ENCODE peak calls at places on chromosomes 12 and 14, in four cellular contexts. A is K562, E is H1, H is HepG2. J is an unnamed sample.

GRCh38 chr12:124940393-124941169 is 26.1 kb upstream of the UBC start:
- DNase-seq in A (peak; percentile 84), E (peak; percentile 85), H (peak; percentile 84), J (peak; percentile 75)

GRCh38 chr14:96394047-96394815 is 2.3 kb downstream of the AK7 start:
- DNase-seq in H (no peak), A (no peak), E (no peak), J (no peak)

GRCh38 chr14:37202265-37202664 is 4.5 kb downstream of the MIPOL1 start:
- DNase-seq in E (no peak), A (no peak), H (no peak), J (no peak)

GRCh38 chr12:108399514-108399913 is 60.4 kb upstream of the CMKLR1 start:
- DNase-seq in E (no peak), A (no peak), H (no peak), J (no peak)

GRCh38 chr14:80678436-80678835 is 263.1 kb downstream of the CEP128 start:
- DNase-seq in E (peak; percentile 7), A (no peak), H (no peak), J (no peak)

GRCh38 chr14:103372552-103373304 is 12.5 kb upstream of the MARK3 start:
- DNase-seq in H (peak; percentile 48), E (no peak), A (peak; percentile 56), J (peak; percentile 78)

GRCh38 chr12:121467638-121468403 is 67.9 kb downstream of the RNF34 start:
- DNase-seq in E (no peak), H (no peak), A (no peak), J (peak; percentile 31)

GRCh38 chr14:74655597-74656389 is 43.8 kb upstream of the LTBP2 start:
- DNase-seq in E (no peak), H (no peak), A (no peak), J (no peak)

GRCh38 chr12:108907861-108908302 is 28.0 kb downstream of the DAO start:
- DNase-seq in H (peak; percentile 10), A (no peak), E (no peak), J (peak; percentile 68)

GRCh38 chr12:104840262-104840661 is 117.8 kb downstream of the SLC41A2 start:
- DNase-seq in A (no peak), E (no peak), H (no peak), J (no peak)

GRCh38 chr14:99946652-99947489 is 118.4 kb upstream of the EVL start:
- DNase-seq in E (no peak), A (peak; percentile 72), H (no peak), J (no peak)

GRCh38 chr14:50875359-50876090 is 3.7 kb downstream of the ABHD12B start:
- DNase-seq in A (no peak), H (peak; percentile 96), E (no peak), J (no peak)

GRCh38 chr14:102451064-102451352 is 58.6 kb downstream of the ANKRD9 start:
- DNase-seq in A (no peak), E (no peak), H (no peak), J (no peak)

GRCh38 chr14:76993743-76994142 is 34.8 kb downstream of the IRF2BPL start:
- DNase-seq in H (no peak), A (no peak), E (no peak), J (no peak)

GRCh38 chr12:64189530-64189929 is 32.6 kb downstream of the KICS2 start:
- DNase-seq in E (no peak), H (no peak), A (no peak), J (no peak)

GRCh38 chr12:132357623-132358186 is 28.3 kb upstream of the GALNT9 start:
- DNase-seq in H (no peak), E (no peak), A (no peak), J (no peak)

GRCh38 chr12:68042212-68042699 is 53.0 kb downstream of the IFNG-AS1 start:
- DNase-seq in E (no peak), H (peak; percentile 3), A (no peak), J (no peak)

GRCh38 chr12:27779837-27780611 is at the start of the genes KLHL42 and MANSC4:
- DNase-seq in H (peak; percentile 30), E (no peak), A (peak; percentile 71), J (peak; percentile 43)

GRCh38 chr14:102693006-102693755 is 84.1 kb upstream of the TRAF3 start:
- DNase-seq in A (no peak), E (no peak), H (peak; percentile 61), J (no peak)

GRCh38 chr14:78401866-78402265 is 231.7 kb downstream of the NRXN3 start:
- DNase-seq in E (no peak), H (no peak), A (no peak), J (no peak)

GRCh38 chr12:113500662-113501435 is 29.2 kb upstream of the LHX5 start:
- DNase-seq in E (no peak), A (no peak), H (no peak), J (no peak)

DNA sequence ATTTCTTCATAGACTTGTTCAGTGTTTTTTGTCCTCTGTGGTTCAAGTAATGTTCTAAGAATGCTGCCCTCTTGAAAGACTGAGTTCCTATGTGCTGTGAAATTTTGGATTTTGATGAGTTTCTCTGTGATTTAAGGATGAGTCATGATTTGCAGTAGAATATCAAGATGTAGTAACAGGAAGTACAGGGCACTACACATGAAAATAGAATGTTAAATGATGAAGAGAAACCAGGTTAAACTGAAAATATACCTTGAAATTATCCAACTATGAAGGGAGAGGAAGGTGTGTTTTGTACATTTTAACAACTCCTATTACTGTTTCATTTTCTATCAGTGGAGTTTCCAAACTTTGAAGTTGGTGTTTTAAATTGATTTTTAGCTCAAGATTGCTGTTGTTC is 4.8 kb downstream of the ELK3 start:
- DNase-seq in A (no peak), H (no peak), E (no peak), J (peak; percentile 62)
- TF ChIP-seq RFX5 in A (no peak), H (no peak), E (no peak), J (no peak)

GRCh38 chr14:35416108-35416750 is 11.7 kb upstream of the NFKBIA start:
- DNase-seq in H (no peak), A (no peak), E (no peak), J (no peak)

GRCh38 chr14:35414365-35414764 is 9.8 kb upstream of the NFKBIA start:
- DNase-seq in A (no peak), H (no peak), E (no peak), J (no peak)

GRCh38 chr14:35409595-35409994 is 5.0 kb upstream of the NFKBIA start:
- DNase-seq in H (no peak), A (no peak), E (no peak), J (no peak)

GRCh38 chr14:35410858-35411257 is 6.3 kb upstream of the NFKBIA start:
- DNase-seq in E (no peak), A (no peak), H (no peak), J (no peak)

DNA sequence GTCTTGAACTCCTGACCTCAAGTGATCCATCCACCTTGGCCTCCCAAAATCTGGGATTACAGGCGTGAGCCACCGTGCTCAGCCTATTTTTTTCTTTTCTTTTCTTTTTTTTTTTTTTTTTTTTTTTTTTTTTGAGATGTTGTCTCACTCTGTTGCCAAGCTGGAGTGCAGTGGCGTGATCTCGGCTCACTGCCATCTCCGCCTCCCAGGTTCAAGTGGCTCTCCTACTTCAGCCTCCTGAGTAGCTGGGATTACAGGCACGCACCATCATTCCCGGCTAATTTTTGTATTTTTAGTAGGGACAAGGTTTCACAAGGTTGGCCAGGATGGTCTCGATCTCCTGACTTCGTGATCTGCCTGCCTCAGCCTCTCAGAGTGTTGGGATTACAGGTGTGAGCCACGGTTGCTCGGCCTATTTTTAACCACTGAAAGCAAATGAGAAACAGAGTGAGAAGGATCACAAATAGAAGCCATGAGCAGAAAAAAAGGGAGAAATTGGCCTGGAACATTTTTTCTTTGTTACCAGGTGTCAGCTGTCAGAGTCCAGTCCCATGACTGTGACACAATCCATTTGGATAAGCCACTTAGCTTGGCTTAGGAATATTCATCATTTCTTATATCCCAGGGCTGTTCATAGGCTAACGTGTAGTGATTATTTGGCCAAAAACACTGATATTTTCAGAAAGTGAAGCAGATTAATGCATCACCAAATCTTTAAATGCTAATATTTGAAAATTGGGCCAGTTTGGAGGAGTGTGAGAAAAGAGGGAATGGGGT is 7.9 kb upstream of the NFKBIA start:
- DNase-seq in H (no peak), A (no peak), E (no peak), J (no peak)
- H3K4me2 ChIP-seq in H (no peak overlapping the region), A (peak overlapping the region; percentile 36), E (no peak overlapping the region), J (no peak overlapping the region)

DNA sequence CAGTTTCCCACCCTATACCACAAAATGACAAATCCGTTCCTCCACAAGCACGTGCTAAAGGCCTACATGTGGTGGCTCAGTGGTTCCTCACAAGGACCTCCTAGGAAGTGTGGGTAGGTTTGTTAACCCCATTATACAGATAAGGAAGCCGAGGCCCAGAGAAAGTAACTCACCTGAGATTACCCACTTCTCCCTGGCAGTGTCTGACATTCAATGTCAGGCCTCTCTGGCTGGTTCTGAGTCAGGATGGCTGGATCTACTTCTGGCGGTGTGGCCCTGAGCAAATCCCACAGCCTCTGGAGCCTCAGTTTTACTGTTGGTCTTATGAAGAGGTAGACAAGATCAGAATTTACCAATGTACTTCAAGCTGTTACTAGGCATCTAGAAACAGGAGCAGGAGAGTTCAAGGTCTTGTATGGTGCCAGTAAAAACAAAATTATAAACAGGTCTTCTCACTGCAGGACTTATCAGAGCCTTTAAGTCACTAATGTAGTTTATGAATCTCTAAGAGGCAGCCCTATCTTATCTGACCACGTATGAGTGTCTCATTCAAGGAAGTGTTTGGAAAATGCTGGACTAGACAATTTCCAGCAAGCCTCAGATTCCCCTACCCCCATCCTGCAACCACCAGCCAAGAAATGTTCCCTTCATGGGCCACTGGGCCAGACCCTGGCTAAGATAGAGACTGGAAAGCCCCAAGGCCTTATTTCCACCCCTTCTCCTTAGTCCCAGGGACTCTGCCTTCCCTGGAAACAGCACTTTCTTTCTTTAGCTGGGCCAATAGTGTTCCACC is 4.2 kb downstream of the HSPB8 start:
- DNase-seq in A (no peak), E (no peak), H (no peak), J (peak; percentile 28)
- TF ChIP-seq RNF2 in A (no peak), E (no peak), H (no peak), J (no peak)

GRCh38 chr12:54229624-54230212 is 40.9 kb upstream of the SMUG1 start:
- DNase-seq in A (no peak), E (no peak), H (no peak), J (peak; percentile 66)
- TF ChIP-seq RFX5 in A (no peak), E (no peak), H (no peak), J (no peak)

DNA sequence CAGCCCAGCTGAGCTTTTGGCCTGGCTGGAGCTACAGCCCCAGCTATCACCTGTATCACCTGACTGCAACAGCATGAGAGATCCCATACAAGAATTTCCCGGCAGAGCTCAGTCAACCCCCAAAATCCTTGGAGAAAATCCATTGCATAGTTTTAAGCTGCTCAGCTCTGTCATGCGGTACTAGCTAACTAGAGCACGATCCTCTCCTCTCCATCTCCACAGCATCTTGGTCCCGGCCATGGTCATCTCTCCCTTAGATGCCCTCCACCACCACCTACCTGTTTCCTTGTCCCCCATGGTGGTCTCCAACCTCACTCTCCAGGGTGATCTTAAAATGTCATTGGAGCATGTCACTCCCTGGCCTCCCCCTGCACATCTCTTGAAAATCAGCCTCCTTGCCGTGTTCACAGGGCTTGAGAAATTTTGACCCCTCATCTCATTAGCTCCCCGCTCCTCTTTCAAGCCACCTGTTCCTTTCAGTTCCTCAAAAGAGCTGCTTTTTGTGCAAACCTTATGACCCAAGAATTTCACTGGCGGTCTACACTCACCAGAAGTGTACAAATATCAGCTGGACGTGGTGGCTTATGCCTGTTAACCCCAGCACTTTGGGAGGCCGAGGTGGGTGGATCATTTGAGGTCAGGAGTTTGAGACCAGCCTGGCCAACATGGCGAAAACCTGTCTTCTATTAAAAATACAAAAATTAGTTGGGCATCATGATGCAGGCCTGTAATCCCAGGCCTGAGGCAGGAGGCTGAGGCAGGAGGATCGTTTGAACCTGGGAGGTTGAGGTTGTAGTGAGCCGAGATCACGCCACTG is 8.1 kb upstream of the CLMN start:
- DNase-seq in A (no peak), E (no peak), H (no peak), J (no peak)
- H3K4me2 ChIP-seq in A (no peak overlapping the region), E (no peak overlapping the region), H (no peak overlapping the region), J (no peak overlapping the region)